ENCODE peak calls at places on chromosome 1, in ten cellular contexts. C, I, J, W, N, X, A, P, D and V are unnamed samples.

GRCh38 chr1:216710042-216710441 is 13.2 kb downstream of the ESRRG start:
- DNase-seq in I (no peak), C (no peak), W (no peak), J (no peak), X (no peak), P (no peak), N (no peak), A (no peak), D (peak), V (no peak)

GRCh38 chr1:33039840-33040239 is 3.2 kb upstream of the AK2 start:
- DNase-seq in C (no peak), D (no peak), W (no peak), I (no peak), A (no peak), J (no peak), P (no peak), X (no peak), N (no peak), V (no peak)

GRCh38 chr1:230047114-230047865 is 19.7 kb upstream of the GALNT2 start:
- DNase-seq in W (no peak), A (no peak), P (no peak), J (no peak), C (no peak), I (no peak), D (peak), X (peak), N (no peak), V (no peak)

GRCh38 chr1:66175107-66175506 is 358.8 kb upstream of the SGIP1 start:
- DNase-seq in C (no peak), P (no peak), X (no peak), A (no peak), I (no peak), J (no peak), W (no peak), N (no peak), D (no peak), V (no peak)

GRCh38 chr1:75908717-75909152 is 23.5 kb downstream of the ASB17 start:
- DNase-seq in P (no peak), D (peak), X (peak), N (no peak), J (no peak), I (no peak), A (no peak), C (peak), W (no peak), V (no peak)

GRCh38 chr1:32494196-32494595 is 29.3 kb downstream of the ZBTB8B start:
- DNase-seq in J (no peak), A (no peak), P (no peak), X (no peak), D (no peak), I (no peak), N (no peak), C (no peak), W (no peak), V (no peak)

GRCh38 chr1:33099290-33100118 is 18.6 kb downstream of the AZIN2 start:
- DNase-seq in X (peak), J (peak), W (peak), A (no peak), P (no peak), N (peak), D (no peak), C (peak), I (no peak), V (no peak)

GRCh38 chr1:9822897-9823692 is 670 bp downstream of the CLSTN1 start:
- DNase-seq in I (no peak), D (peak), N (no peak), J (no peak), P (no peak), A (no peak), X (peak), W (no peak), C (no peak), V (no peak)

GRCh38 chr1:2617981-2618470 is 14.8 kb downstream of the MMEL1 start:
- DNase-seq in J (no peak), A (no peak), I (no peak), X (no peak), W (no peak), D (no peak), N (no peak), P (no peak), C (no peak), V (no peak)

GRCh38 chr1:222616535-222616934 is 1.4 kb upstream of the MIA3 start:
- DNase-seq in D (no peak), I (no peak), X (no peak), C (peak), A (no peak), W (no peak), J (no peak), N (no peak), P (no peak), V (no peak)

GRCh38 chr1:207404849-207405525 is 49.1 kb upstream of the CR2 start:
- DNase-seq in X (peak), N (no peak), D (no peak), P (peak), W (no peak), J (no peak), C (peak), A (no peak), I (peak), V (no peak)

GRCh38 chr1:113046569-113046968 is 26.4 kb upstream of the LRIG2 start:
- DNase-seq in C (no peak), J (no peak), D (no peak), X (no peak), P (no peak), W (no peak), I (no peak), A (no peak), N (peak), V (no peak)